ENCODE peak calls at places on chromosome 20, in seven cellular contexts. L is MM.1S, H is PC-3, P is GM23338, O is neural progenitor cell, T is HCT116, G is hepatocyte. Q is an unnamed sample.

GRCh38 chr20:8310618-8311017 is 178.6 kb downstream of the PLCB1 start:
- DNase-seq in L (no peak), H (no peak), P (no peak), O (no peak), T (no peak), G (no peak), Q (no peak)

GRCh38 chr20:55514498-55514897 is 490.8 kb downstream of the CBLN4 start:
- DNase-seq in L (no peak), H (peak), P (no peak), O (no peak), T (no peak), G (no peak), Q (no peak)

GRCh38 chr20:1894471-1894950 is 696 bp upstream of the SIRPA start:
- DNase-seq in L (peak), H (peak), P (no peak), O (peak), T (no peak), G (peak), Q (peak)

GRCh38 chr20:9215539-9215938 is 146.7 kb downstream of the PLCB4 start:
- DNase-seq in L (no peak), H (peak), P (peak), O (peak), T (peak), G (peak), Q (peak)

GRCh38 chr20:62449951-62450815 is 22.8 kb upstream of the RBBP8NL start:
- DNase-seq in L (no peak), H (peak), P (no peak), O (no peak), T (no peak), G (no peak), Q (no peak)

GRCh38 chr20:11585752-11586352 is 331.8 kb upstream of the BTBD3 start:
- DNase-seq in L (no peak), H (peak), P (peak), O (peak), T (peak), G (peak), Q (peak)

GRCh38 chr20:25579081-25579770 is 6.1 kb downstream of the NINL start:
- DNase-seq in L (no peak), H (no peak), P (peak), O (peak), T (no peak), G (no peak), Q (no peak)

GRCh38 chr20:45893831-45894230 is 2.7 kb downstream of the CTSA start:
- DNase-seq in L (no peak), H (no peak), P (no peak), O (no peak), T (no peak), G (no peak), Q (no peak)

GRCh38 chr20:7470912-7471311 is 469.3 kb downstream of the HAO1 start:
- DNase-seq in L (no peak), H (no peak), P (peak), O (no peak), T (no peak), G (no peak), Q (no peak)

GRCh38 chr20:48797275-48797825 is 30.4 kb downstream of the PREX1 start:
- DNase-seq in L (no peak), H (no peak), P (no peak), O (peak), T (no peak), G (no peak), Q (no peak)

GRCh38 chr20:58446264-58446937 is 57.4 kb downstream of the VAPB start:
- DNase-seq in L (no peak), H (no peak), P (no peak), O (no peak), T (no peak), G (no peak), Q (no peak)

GRCh38 chr20:48769111-48769879 is 58.5 kb downstream of the PREX1 start:
- DNase-seq in L (no peak), H (no peak), P (peak), O (no peak), T (no peak), G (no peak), Q (no peak)

GRCh38 chr20:20367681-20368413 is at the start of gene INSM1:
- DNase-seq in L (no peak), H (no peak), P (peak), O (peak), T (no peak), G (no peak), Q (no peak)

GRCh38 chr20:20368414-20369352 is 779 bp downstream of the INSM1 start:
- DNase-seq in L (peak), H (no peak), P (peak), O (peak), T (no peak), G (peak), Q (peak)

GRCh38 chr20:20365593-20365992 is 2.3 kb upstream of the INSM1 start:
- DNase-seq in L (no peak), H (no peak), P (peak), O (no peak), T (no peak), G (no peak), Q (no peak)

GRCh38 chr20:20366551-20366895 is 1.4 kb upstream of the INSM1 start:
- DNase-seq in L (no peak), H (no peak), P (peak), O (no peak), T (no peak), G (no peak), Q (no peak)

DNA sequence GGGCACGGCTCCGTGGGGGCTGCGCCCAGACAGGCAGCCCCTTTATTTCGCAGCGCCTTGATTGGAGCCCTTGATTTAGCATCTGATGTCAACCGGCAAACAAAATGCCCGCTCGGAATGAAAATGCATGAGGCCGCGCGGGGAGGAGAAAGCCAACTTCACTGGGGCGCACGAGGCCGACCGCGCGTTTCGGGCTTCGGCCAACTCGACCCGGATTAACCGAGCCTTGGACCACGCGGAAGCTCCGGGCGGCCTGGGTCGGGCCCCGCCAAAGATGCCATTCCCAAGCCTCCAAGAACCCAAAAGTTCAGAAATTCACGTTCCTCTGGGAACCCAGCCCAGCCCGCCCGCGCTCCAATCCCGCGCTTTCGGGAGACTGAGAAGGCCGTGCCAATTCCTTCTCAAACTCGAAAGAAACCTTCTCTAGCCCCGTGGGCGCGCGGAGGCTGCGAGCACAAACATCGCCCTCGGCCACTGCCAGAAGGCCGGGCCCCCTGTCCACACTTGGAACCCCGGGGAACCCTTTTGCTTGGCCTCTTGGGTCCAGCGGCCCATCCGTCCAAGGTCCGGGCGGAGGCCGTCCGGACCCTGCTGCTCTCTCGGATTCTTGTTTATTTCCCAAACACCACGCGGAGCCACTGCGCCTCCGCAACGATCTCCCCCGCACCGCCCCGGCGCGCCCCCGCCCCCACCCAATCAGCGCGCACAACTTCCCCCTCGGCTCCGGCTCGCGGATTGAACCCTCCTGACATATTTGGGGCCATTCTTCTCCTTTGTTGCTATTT is 816 bp upstream of the INSM1 start:
- DNase-seq in L (no peak), H (no peak), P (peak), O (peak), T (no peak), G (no peak), Q (peak)
- TF ChIP-seq EZH2 in L (no peak), H (no peak), P (peak), O (peak), T (no peak), G (peak), Q (peak)

GRCh38 chr20:60034231-60035110 is 76.2 kb downstream of the CDH26 start:
- DNase-seq in L (no peak), H (no peak), P (no peak), O (no peak), T (no peak), G (no peak), Q (no peak)
- H2AFZ ChIP-seq in L (no peak), H (no peak), P (no peak), O (no peak), T (no peak), G (no peak), Q (no peak)

GRCh38 chr20:235891-236290 is 8.8 kb downstream of the DEFB129 start:
- DNase-seq in L (no peak), H (peak), P (no peak), O (peak), T (no peak), G (peak), Q (peak)
- TF ChIP-seq EZH2phosphoT487 in L (no peak), H (no peak), P (no peak), O (no peak), T (no peak), G (no peak), Q (no peak)

GRCh38 chr20:63471002-63471718 is 1.3 kb downstream of the KCNQ2 start:
- DNase-seq in L (no peak), H (no peak), P (peak), O (peak), T (no peak), G (no peak), Q (no peak)
- TF ChIP-seq EZH2 in L (no peak), H (no peak), P (no peak), O (no peak), T (no peak), G (peak), Q (no peak)

GRCh38 chr20:22402550-22402949 is 181.8 kb downstream of the FOXA2 start:
- DNase-seq in L (no peak), H (no peak), P (no peak), O (peak), T (no peak), G (no peak), Q (no peak)
- H2AFZ ChIP-seq in L (no peak), H (no peak), P (no peak), O (no peak), T (peak), G (no peak), Q (no peak)